ENCODE peak calls at places on chromosome 11, in four cellular contexts. S is NCI-H460, A is NCI-H446, J is mucosa of gallbladder. Y is an unnamed sample.

GRCh38 chr11:118911113-118911879 is 14.4 kb downstream of the BCL9L start:
- DNase-seq in A (no peak), S (no peak), J (peak), Y (peak)

GRCh38 chr11:57761301-57762234 is at the start of gene CTNND1:
- DNase-seq in A (peak), S (peak), J (peak), Y (peak)

GRCh38 chr11:32659672-32660071 is 76.0 kb downstream of the EIF3M start:
- DNase-seq in A (no peak), S (no peak), J (no peak), Y (no peak)

GRCh38 chr11:2566223-2567025 is 121.6 kb downstream of the KCNQ1 start:
- DNase-seq in S (no peak), J (peak), A (no peak), Y (no peak)

GRCh38 chr11:65485820-65486219 is 13.0 kb upstream of the MALAT1 start:
- DNase-seq in A (peak), S (no peak), J (no peak), Y (no peak)

GRCh38 chr11:93732237-93732892 is 8.9 kb downstream of the TAF1D start:
- DNase-seq in J (no peak), S (no peak), A (no peak), Y (no peak)

GRCh38 chr11:63670077-63670737 is 969 bp downstream of the ATL3 start:
- DNase-seq in A (no peak), J (no peak), S (no peak), Y (peak)

GRCh38 chr11:106482920-106483761 is 405.7 kb downstream of the AASDHPPT start:
- DNase-seq in S (no peak), A (peak), J (no peak), Y (no peak)

GRCh38 chr11:1122356-1123002 is 35.3 kb upstream of the MUC5AC start:
- DNase-seq in S (no peak), J (no peak), A (no peak), Y (no peak)

GRCh38 chr11:123681007-123681406 is 26.6 kb upstream of the SCN3B start:
- DNase-seq in A (no peak), S (no peak), J (no peak), Y (no peak)

GRCh38 chr11:112715091-112715490 is 246.1 kb upstream of the NCAM1 start:
- DNase-seq in A (no peak), J (no peak), S (no peak), Y (no peak)

GRCh38 chr11:120121336-120121735 is 16.6 kb downstream of the TRIM29 start:
- DNase-seq in A (no peak), S (no peak), J (no peak), Y (no peak)

GRCh38 chr11:47879259-47880184 is 31.4 kb upstream of the NUP160 start:
- DNase-seq in J (no peak), A (no peak), S (no peak), Y (no peak)

GRCh38 chr11:83403990-83404389 is 117.8 kb upstream of the CCDC90B start:
- DNase-seq in J (no peak), S (no peak), A (no peak), Y (no peak)

GRCh38 chr11:128632151-128632791 is 44.9 kb upstream of the ETS1 start:
- DNase-seq in S (peak), J (no peak), A (no peak), Y (peak)

GRCh38 chr11:75814369-75814685 is 683 bp upstream of the UVRAG start:
- DNase-seq in S (no peak), A (no peak), J (no peak), Y (no peak)

GRCh38 chr11:65432686-65433582 is 10.3 kb downstream of the NEAT1 start:
- DNase-seq in S (no peak), A (peak), J (no peak), Y (no peak)

GRCh38 chr11:81331073-81331472 is 1402.6 kb downstream of the FAM181B start:
- DNase-seq in A (peak), S (no peak), J (no peak), Y (no peak)

GRCh38 chr11:59102259-59102765 is 4.7 kb upstream of the FAM111B start:
- DNase-seq in A (no peak), S (peak), J (peak), Y (peak)

GRCh38 chr11:128208329-128209220 is 378.8 kb downstream of the ETS1 start:
- DNase-seq in S (peak), A (peak), J (no peak), Y (peak)

GRCh38 chr11:134283461-134284230 is 7.5 kb downstream of the GLB1L3 start:
- DNase-seq in S (no peak), A (no peak), J (no peak), Y (no peak)

GRCh38 chr11:61791737-61792309 is 576 bp downstream of the TMEM258 start:
- DNase-seq in A (peak), J (peak), S (peak), Y (peak)

GRCh38 chr11:120612363-120613263 is 101.1 kb downstream of the GRIK4 start:
- DNase-seq in S (no peak), A (peak), J (peak), Y (no peak)

GRCh38 chr11:43923327-43924111 is 18.9 kb upstream of the C11orf96 start:
- DNase-seq in S (peak), J (peak), A (no peak), Y (peak)

GRCh38 chr11:35879361-35879760 is 64.5 kb upstream of the LDLRAD3 start:
- DNase-seq in S (no peak), J (no peak), A (no peak), Y (no peak)

GRCh38 chr11:35688023-35688422 is 25.4 kb downstream of the TRIM44 start:
- DNase-seq in A (no peak), S (no peak), J (no peak), Y (peak)

GRCh38 chr11:71311176-71311925 is 59.0 kb upstream of the SHANK2 start:
- DNase-seq in S (no peak), J (no peak), A (no peak), Y (no peak)

GRCh38 chr11:10805741-10806140 is 3.0 kb downstream of the EIF4G2 start:
- DNase-seq in J (no peak), A (no peak), S (no peak), Y (no peak)

GRCh38 chr11:133908827-133909226 is 47.9 kb downstream of the IGSF9B start:
- DNase-seq in J (no peak), A (no peak), S (no peak), Y (no peak)

GRCh38 chr11:76561245-76561644 is 109.3 kb downstream of the LRRC32 start:
- DNase-seq in S (no peak), A (no peak), J (no peak), Y (no peak)

GRCh38 chr11:20034941-20035340 is 125.3 kb downstream of the DBX1 start:
- DNase-seq in A (no peak), J (no peak), S (no peak), Y (no peak)

GRCh38 chr11:76047231-76047630 is 159.1 kb downstream of the WNT11 start:
- DNase-seq in S (no peak), J (no peak), A (no peak), Y (no peak)